ENCODE peak calls at places on chromosome 16, in ten cellular contexts. V is stimulated activated CD8-positive, alpha-beta memory T cell treated with anti-CD3 and anti-CD28 coated beads, Interleukin-2, amount 100 ng/mL, for 48 hours; E is fibroblast of the aortic adventitia; Z is mesenchymal stem cell; T is ascending aorta; I is lower leg skin; Y is left colon; K is activated T-helper 1 cell treated with Interleukin-2 at 50 U/mL for 16 hours; U is SJSA1; W is memory B cell. B is an unnamed sample.

GRCh38 chr16:56257260-56257659 is 66.0 kb downstream of the GNAO1 start:
- DNase-seq in W (no peak), U (no peak), V (no peak), I (no peak), K (no peak), E (no peak), Y (peak), Z (no peak), T (no peak), B (no peak)

GRCh38 chr16:85310868-85311585 is 198.8 kb upstream of the CIBAR2 start:
- DNase-seq in Y (no peak), Z (no peak), W (no peak), U (no peak), V (no peak), I (no peak), E (no peak), K (peak), T (no peak), B (no peak)

GRCh38 chr16:84508502-84508901 is 4.0 kb upstream of the MEAK7 start:
- DNase-seq in K (no peak), T (no peak), V (no peak), U (no peak), W (no peak), I (peak), Y (no peak), E (no peak), Z (no peak), B (no peak)

GRCh38 chr16:81413245-81413990 is 31.2 kb upstream of the CMIP start:
- DNase-seq in K (no peak), E (no peak), W (no peak), V (no peak), Y (no peak), I (no peak), Z (no peak), T (no peak), U (no peak), B (no peak)

GRCh38 chr16:87608400-87608985 is 6.2 kb downstream of the JPH3 start:
- DNase-seq in Y (peak), I (no peak), Z (peak), E (peak), T (no peak), W (peak), U (peak), V (peak), K (no peak), B (peak)

GRCh38 chr16:7246578-7246977 is 86.1 kb upstream of the RBFOX1 start:
- DNase-seq in W (no peak), K (no peak), Z (no peak), U (no peak), V (no peak), I (no peak), T (no peak), Y (no peak), E (no peak), B (no peak)

GRCh38 chr16:69924777-69925191 is 26.4 kb upstream of the CLEC18A start:
- DNase-seq in U (peak), T (peak), W (no peak), Z (peak), E (peak), V (no peak), K (no peak), Y (no peak), I (no peak), B (peak)

GRCh38 chr16:85195884-85196816 is 83.9 kb upstream of the CIBAR2 start:
- DNase-seq in V (no peak), K (no peak), T (no peak), W (no peak), U (no peak), I (no peak), E (peak), Z (no peak), Y (peak), B (no peak)

GRCh38 chr16:23608194-23608593 is 12.1 kb upstream of the NDUFAB1 start:
- DNase-seq in T (no peak), W (no peak), K (no peak), V (no peak), I (no peak), E (peak), U (peak), Z (peak), Y (no peak), B (peak)

GRCh38 chr16:48326937-48327336 is 58.3 kb downstream of the SIAH1 start:
- DNase-seq in Y (no peak), U (no peak), E (no peak), I (no peak), K (no peak), Z (no peak), V (no peak), W (no peak), T (no peak), B (no peak)

GRCh38 chr16:86923656-86924055 is 345.3 kb downstream of the FOXL1 start:
- DNase-seq in Z (no peak), W (no peak), K (no peak), Y (no peak), E (no peak), V (no peak), T (no peak), U (no peak), I (no peak), B (no peak)

GRCh38 chr16:10521681-10522274 is 58.6 kb downstream of the EMP2 start:
- DNase-seq in V (no peak), T (no peak), E (peak), K (no peak), I (no peak), W (peak), Y (peak), U (peak), Z (peak), B (peak)

GRCh38 chr16:1340730-1341494 is 7.5 kb downstream of the BAIAP3 start:
- DNase-seq in T (no peak), W (peak), U (no peak), Y (no peak), I (no peak), E (no peak), V (no peak), Z (no peak), K (no peak), B (no peak)

GRCh38 chr16:51762081-51762995 is 611.3 kb upstream of the SALL1 start:
- DNase-seq in W (no peak), K (no peak), Y (peak), E (peak), U (peak), I (peak), Z (peak), V (peak), T (no peak), B (no peak)

GRCh38 chr16:81652798-81653505 is 126.1 kb upstream of the PLCG2 start:
- DNase-seq in T (no peak), I (no peak), U (no peak), Y (no peak), E (no peak), V (no peak), W (no peak), K (no peak), Z (no peak), B (no peak)

GRCh38 chr16:86508947-86509758 is 1.2 kb upstream of the FOXF1 start:
- DNase-seq in K (no peak), I (no peak), E (peak), V (no peak), T (no peak), U (peak), W (no peak), Z (peak), Y (peak), B (peak)

GRCh38 chr16:3645504-3646347 is 8.8 kb upstream of the DNASE1 start:
- DNase-seq in V (no peak), W (no peak), I (peak), K (no peak), T (no peak), U (peak), E (no peak), Z (peak), Y (no peak), B (no peak)

GRCh38 chr16:72443809-72444208 is 271.9 kb upstream of the PMFBP1 start:
- DNase-seq in I (no peak), T (no peak), E (no peak), Y (no peak), U (no peak), V (no peak), K (no peak), W (no peak), Z (no peak), B (peak)

GRCh38 chr16:87409781-87410180 is 17.6 kb downstream of the MAP1LC3B start:
- DNase-seq in K (no peak), U (no peak), W (no peak), E (no peak), Y (no peak), Z (no peak), V (no peak), T (no peak), I (peak), B (no peak)

GRCh38 chr16:70770968-70771552 is 29.9 kb downstream of the VAC14 start:
- DNase-seq in I (peak), U (peak), V (peak), T (no peak), Y (peak), K (peak), E (peak), Z (peak), W (peak), B (peak)

GRCh38 chr16:53913082-53913870 is 209.3 kb downstream of the FTO start:
- DNase-seq in Y (no peak), W (no peak), Z (peak), I (no peak), E (peak), U (peak), V (no peak), T (no peak), K (no peak), B (peak)

GRCh38 chr16:56013962-56014552 is 138.9 kb upstream of the CES5A start:
- DNase-seq in Y (no peak), K (no peak), U (no peak), V (peak), E (peak), I (no peak), T (no peak), Z (no peak), W (no peak), B (peak)

GRCh38 chr16:86975445-86975844 is 341.7 kb downstream of the C16orf95 start:
- DNase-seq in W (no peak), Z (peak), I (no peak), U (peak), E (peak), K (no peak), V (no peak), T (peak), Y (no peak), B (peak)

GRCh38 chr16:8634991-8635736 is 13.7 kb downstream of the METTL22 start:
- DNase-seq in T (no peak), Y (no peak), K (no peak), Z (peak), I (no peak), U (no peak), V (no peak), W (no peak), E (peak), B (no peak)

GRCh38 chr16:26859086-26859485 is 207.6 kb upstream of the C16orf82 start:
- DNase-seq in K (no peak), Y (no peak), T (no peak), E (no peak), V (no peak), I (peak), Z (no peak), U (peak), W (no peak), B (no peak)

GRCh38 chr16:81646561-81646960 is 132.5 kb upstream of the PLCG2 start:
- DNase-seq in U (no peak), E (no peak), T (no peak), Y (no peak), W (no peak), V (no peak), I (no peak), K (no peak), Z (peak), B (peak)

GRCh38 chr16:30954993-30955392 is 2.6 kb upstream of the SETD1A start:
- DNase-seq in W (no peak), K (no peak), Y (no peak), Z (no peak), U (no peak), V (no peak), E (no peak), I (no peak), T (no peak), B (no peak)

GRCh38 chr16:19843371-19843770 is 41.3 kb downstream of the GPRC5B start:
- DNase-seq in W (no peak), I (no peak), U (no peak), V (no peak), E (no peak), T (no peak), Y (no peak), K (no peak), Z (peak), B (no peak)

GRCh38 chr16:20897253-20897896 is 2.8 kb downstream of the DCUN1D3 start:
- DNase-seq in Z (peak), T (no peak), K (no peak), V (no peak), E (peak), I (no peak), Y (no peak), W (no peak), U (no peak), B (peak)

GRCh38 chr16:17607624-17608023 is 136.9 kb upstream of the XYLT1 start:
- DNase-seq in U (no peak), V (no peak), W (no peak), T (no peak), I (no peak), Y (no peak), K (no peak), E (no peak), Z (no peak), B (no peak)

GRCh38 chr16:16019488-16019887 is 70.1 kb downstream of the ABCC1 start:
- DNase-seq in V (no peak), U (peak), I (no peak), Z (peak), W (no peak), K (no peak), E (peak), T (no peak), Y (no peak), B (peak)

GRCh38 chr16:24367186-24367585 is 111.1 kb downstream of the CACNG3 start:
- DNase-seq in I (no peak), K (no peak), W (no peak), E (no peak), U (no peak), T (no peak), Z (no peak), Y (no peak), V (no peak), B (no peak)

GRCh38 chr16:84618428-84619102 is 687 bp upstream of the COTL1 start:
- DNase-seq in Y (no peak), W (no peak), V (no peak), Z (peak), E (peak), K (no peak), T (no peak), U (peak), I (no peak), B (peak)

B was measured in NCI-H226.